ENCODE peak calls at places on chromosomes 3 and 15, in four cellular contexts. One of them, this sample, is unnamed.
A peak's percentile ranks its signal among the peaks of the same experiment; 100 is the strongest.

GRCh38 chr3:151638555-151638954 is 95.2 kb upstream of the AADACL2 start:
- DNase-seq in stimulated activated CD8-positive, alpha-beta memory T cell treated with anti-CD3 and anti-CD28 coated beads, Interleukin-15, amount 100 ng/mL, for 48 hours: no peak
- DNase-seq in WTC11: no peak
- DNase-seq in CD4-positive, alpha-beta memory T cell: no peak
- DNase-seq in this sample: no peak

GRCh38 chr15:60720493-60721231 is 241.7 kb upstream of the ICE2 start:
- DNase-seq in stimulated activated CD8-positive, alpha-beta memory T cell treated with anti-CD3 and anti-CD28 coated beads, Interleukin-15, amount 100 ng/mL, for 48 hours: peak; percentile 62
- DNase-seq in WTC11: no peak
- DNase-seq in CD4-positive, alpha-beta memory T cell: peak; percentile 69
- DNase-seq in this sample: peak; percentile 68

GRCh38 chr3:178504128-178504527 is 32.1 kb upstream of the KCNMB2 start:
- DNase-seq in stimulated activated CD8-positive, alpha-beta memory T cell treated with anti-CD3 and anti-CD28 coated beads, Interleukin-15, amount 100 ng/mL, for 48 hours: no peak
- DNase-seq in CD4-positive, alpha-beta memory T cell: no peak
- DNase-seq in WTC11: no peak
- DNase-seq in this sample: no peak

GRCh38 chr3:156358232-156358631 is 196.7 kb downstream of the SSR3 start:
- DNase-seq in CD4-positive, alpha-beta memory T cell: no peak
- DNase-seq in WTC11: peak; percentile 19
- DNase-seq in stimulated activated CD8-positive, alpha-beta memory T cell treated with anti-CD3 and anti-CD28 coated beads, Interleukin-15, amount 100 ng/mL, for 48 hours: no peak
- DNase-seq in this sample: no peak

GRCh38 chr3:133853925-133854227 is 41.8 kb downstream of the RAB6B start:
- DNase-seq in stimulated activated CD8-positive, alpha-beta memory T cell treated with anti-CD3 and anti-CD28 coated beads, Interleukin-15, amount 100 ng/mL, for 48 hours: no peak
- DNase-seq in WTC11: no peak
- DNase-seq in CD4-positive, alpha-beta memory T cell: no peak
- DNase-seq in this sample: no peak

GRCh38 chr15:82851981-82852511 is 42.6 kb downstream of the WHAMM start:
- DNase-seq in WTC11: no peak
- DNase-seq in CD4-positive, alpha-beta memory T cell: no peak
- DNase-seq in stimulated activated CD8-positive, alpha-beta memory T cell treated with anti-CD3 and anti-CD28 coated beads, Interleukin-15, amount 100 ng/mL, for 48 hours: no peak
- DNase-seq in this sample: no peak

GRCh38 chr3:16523778-16524177 is 10.3 kb upstream of the RFTN1 start:
- DNase-seq in CD4-positive, alpha-beta memory T cell: no peak
- DNase-seq in WTC11: no peak
- DNase-seq in stimulated activated CD8-positive, alpha-beta memory T cell treated with anti-CD3 and anti-CD28 coated beads, Interleukin-15, amount 100 ng/mL, for 48 hours: no peak
- DNase-seq in this sample: no peak

GRCh38 chr3:144708437-144708836 is 736.8 kb downstream of the DIPK2A start:
- DNase-seq in CD4-positive, alpha-beta memory T cell: no peak
- DNase-seq in stimulated activated CD8-positive, alpha-beta memory T cell treated with anti-CD3 and anti-CD28 coated beads, Interleukin-15, amount 100 ng/mL, for 48 hours: no peak
- DNase-seq in WTC11: no peak
- DNase-seq in this sample: no peak

GRCh38 chr3:169966951-169967915 is 626 bp downstream of the SEC62 start:
- DNase-seq in stimulated activated CD8-positive, alpha-beta memory T cell treated with anti-CD3 and anti-CD28 coated beads, Interleukin-15, amount 100 ng/mL, for 48 hours: no peak
- DNase-seq in CD4-positive, alpha-beta memory T cell: peak; percentile 41
- DNase-seq in WTC11: peak; percentile 66
- DNase-seq in this sample: peak; percentile 45

GRCh38 chr3:193946945-193947344 is 189.0 kb upstream of the HES1 start:
- DNase-seq in CD4-positive, alpha-beta memory T cell: no peak
- DNase-seq in WTC11: no peak
- DNase-seq in stimulated activated CD8-positive, alpha-beta memory T cell treated with anti-CD3 and anti-CD28 coated beads, Interleukin-15, amount 100 ng/mL, for 48 hours: no peak
- DNase-seq in this sample: no peak

GRCh38 chr15:36251450-36251849 is 328.0 kb upstream of the CDIN1 start:
- DNase-seq in WTC11: no peak
- DNase-seq in stimulated activated CD8-positive, alpha-beta memory T cell treated with anti-CD3 and anti-CD28 coated beads, Interleukin-15, amount 100 ng/mL, for 48 hours: no peak
- DNase-seq in CD4-positive, alpha-beta memory T cell: no peak
- DNase-seq in this sample: no peak

GRCh38 chr15:56146756-56147155 is 96.9 kb downstream of the RFX7 start:
- DNase-seq in stimulated activated CD8-positive, alpha-beta memory T cell treated with anti-CD3 and anti-CD28 coated beads, Interleukin-15, amount 100 ng/mL, for 48 hours: no peak
- DNase-seq in CD4-positive, alpha-beta memory T cell: no peak
- DNase-seq in WTC11: no peak
- DNase-seq in this sample: no peak

GRCh38 chr3:122305818-122306621 is 19.0 kb upstream of the CSTA start:
- DNase-seq in stimulated activated CD8-positive, alpha-beta memory T cell treated with anti-CD3 and anti-CD28 coated beads, Interleukin-15, amount 100 ng/mL, for 48 hours: no peak
- DNase-seq in WTC11: peak; percentile 30
- DNase-seq in CD4-positive, alpha-beta memory T cell: no peak
- DNase-seq in this sample: no peak

GRCh38 chr15:39413558-39413957 is 167.3 kb upstream of the THBS1 start:
- DNase-seq in WTC11: no peak
- DNase-seq in CD4-positive, alpha-beta memory T cell: no peak
- DNase-seq in stimulated activated CD8-positive, alpha-beta memory T cell treated with anti-CD3 and anti-CD28 coated beads, Interleukin-15, amount 100 ng/mL, for 48 hours: no peak
- DNase-seq in this sample: no peak

GRCh38 chr15:90571063-90571541 is 41.4 kb downstream of the CRTC3 start:
- DNase-seq in stimulated activated CD8-positive, alpha-beta memory T cell treated with anti-CD3 and anti-CD28 coated beads, Interleukin-15, amount 100 ng/mL, for 48 hours: no peak
- DNase-seq in WTC11: no peak
- DNase-seq in CD4-positive, alpha-beta memory T cell: no peak
- DNase-seq in this sample: no peak

GRCh38 chr3:167184511-167184910 is 195.6 kb downstream of the ZBBX start:
- DNase-seq in stimulated activated CD8-positive, alpha-beta memory T cell treated with anti-CD3 and anti-CD28 coated beads, Interleukin-15, amount 100 ng/mL, for 48 hours: no peak
- DNase-seq in WTC11: peak; percentile 59
- DNase-seq in CD4-positive, alpha-beta memory T cell: no peak
- DNase-seq in this sample: no peak

GRCh38 chr3:151879037-151879436 is 5.6 kb downstream of the SUCNR1 start:
- DNase-seq in WTC11: no peak
- DNase-seq in stimulated activated CD8-positive, alpha-beta memory T cell treated with anti-CD3 and anti-CD28 coated beads, Interleukin-15, amount 100 ng/mL, for 48 hours: no peak
- DNase-seq in CD4-positive, alpha-beta memory T cell: no peak
- DNase-seq in this sample: no peak

GRCh38 chr15:99424131-99424571 is 141.6 kb upstream of the MEF2A start:
- DNase-seq in CD4-positive, alpha-beta memory T cell: no peak
- DNase-seq in stimulated activated CD8-positive, alpha-beta memory T cell treated with anti-CD3 and anti-CD28 coated beads, Interleukin-15, amount 100 ng/mL, for 48 hours: no peak
- DNase-seq in WTC11: no peak
- DNase-seq in this sample: no peak

GRCh38 chr15:40471778-40472130 is 970 bp downstream of the CHST14 start:
- DNase-seq in CD4-positive, alpha-beta memory T cell: no peak
- DNase-seq in stimulated activated CD8-positive, alpha-beta memory T cell treated with anti-CD3 and anti-CD28 coated beads, Interleukin-15, amount 100 ng/mL, for 48 hours: no peak
- DNase-seq in WTC11: peak; percentile 57
- DNase-seq in this sample: peak; percentile 21

GRCh38 chr15:27418729-27419128 is 447.7 kb downstream of the GABRG3 start:
- DNase-seq in CD4-positive, alpha-beta memory T cell: no peak
- DNase-seq in stimulated activated CD8-positive, alpha-beta memory T cell treated with anti-CD3 and anti-CD28 coated beads, Interleukin-15, amount 100 ng/mL, for 48 hours: no peak
- DNase-seq in WTC11: peak; percentile 30
- DNase-seq in this sample: no peak

GRCh38 chr15:37789881-37790280 is 144.6 kb upstream of the TMCO5A start:
- DNase-seq in stimulated activated CD8-positive, alpha-beta memory T cell treated with anti-CD3 and anti-CD28 coated beads, Interleukin-15, amount 100 ng/mL, for 48 hours: no peak
- DNase-seq in CD4-positive, alpha-beta memory T cell: no peak
- DNase-seq in WTC11: no peak
- DNase-seq in this sample: no peak

GRCh38 chr15:90763700-90764099 is 46.6 kb downstream of the BLM start:
- DNase-seq in CD4-positive, alpha-beta memory T cell: no peak
- DNase-seq in WTC11: no peak
- DNase-seq in stimulated activated CD8-positive, alpha-beta memory T cell treated with anti-CD3 and anti-CD28 coated beads, Interleukin-15, amount 100 ng/mL, for 48 hours: no peak
- DNase-seq in this sample: no peak

GRCh38 chr15:42444415-42445063 is 46.4 kb downstream of the ZNF106 start:
- DNase-seq in CD4-positive, alpha-beta memory T cell: no peak
- DNase-seq in WTC11: peak; percentile 18
- DNase-seq in stimulated activated CD8-positive, alpha-beta memory T cell treated with anti-CD3 and anti-CD28 coated beads, Interleukin-15, amount 100 ng/mL, for 48 hours: no peak
- DNase-seq in this sample: no peak

GRCh38 chr15:50140097-50140496 is 21.1 kb upstream of the ATP8B4 start:
- DNase-seq in CD4-positive, alpha-beta memory T cell: no peak
- DNase-seq in WTC11: no peak
- DNase-seq in stimulated activated CD8-positive, alpha-beta memory T cell treated with anti-CD3 and anti-CD28 coated beads, Interleukin-15, amount 100 ng/mL, for 48 hours: no peak
- DNase-seq in this sample: no peak

GRCh38 chr3:9893739-9894138 is 3.3 kb downstream of the JAGN1 start:
- DNase-seq in CD4-positive, alpha-beta memory T cell: no peak
- DNase-seq in stimulated activated CD8-positive, alpha-beta memory T cell treated with anti-CD3 and anti-CD28 coated beads, Interleukin-15, amount 100 ng/mL, for 48 hours: no peak
- DNase-seq in WTC11: no peak
- DNase-seq in this sample: no peak

GRCh38 chr3:47404955-47405790 is 24.4 kb downstream of the PTPN23 start:
- DNase-seq in CD4-positive, alpha-beta memory T cell: no peak
- DNase-seq in WTC11: no peak
- DNase-seq in stimulated activated CD8-positive, alpha-beta memory T cell treated with anti-CD3 and anti-CD28 coated beads, Interleukin-15, amount 100 ng/mL, for 48 hours: no peak
- DNase-seq in this sample: no peak

GRCh38 chr3:197339841-197340520 is 41.6 kb upstream of the DLG1 start:
- DNase-seq in WTC11: no peak
- DNase-seq in stimulated activated CD8-positive, alpha-beta memory T cell treated with anti-CD3 and anti-CD28 coated beads, Interleukin-15, amount 100 ng/mL, for 48 hours: no peak
- DNase-seq in CD4-positive, alpha-beta memory T cell: no peak
- DNase-seq in this sample: no peak

GRCh38 chr3:65960087-65960486 is 78.6 kb downstream of the MAGI1 start:
- DNase-seq in WTC11: no peak
- DNase-seq in stimulated activated CD8-positive, alpha-beta memory T cell treated with anti-CD3 and anti-CD28 coated beads, Interleukin-15, amount 100 ng/mL, for 48 hours: no peak
- DNase-seq in CD4-positive, alpha-beta memory T cell: no peak
- DNase-seq in this sample: no peak

GRCh38 chr3:153029350-153029749 is 132.7 kb upstream of the RAP2B start:
- DNase-seq in stimulated activated CD8-positive, alpha-beta memory T cell treated with anti-CD3 and anti-CD28 coated beads, Interleukin-15, amount 100 ng/mL, for 48 hours: no peak
- DNase-seq in WTC11: no peak
- DNase-seq in CD4-positive, alpha-beta memory T cell: no peak
- DNase-seq in this sample: no peak

GRCh38 chr3:122947621-122948202 is 79.9 kb downstream of the SEMA5B start:
- DNase-seq in stimulated activated CD8-positive, alpha-beta memory T cell treated with anti-CD3 and anti-CD28 coated beads, Interleukin-15, amount 100 ng/mL, for 48 hours: no peak
- DNase-seq in CD4-positive, alpha-beta memory T cell: no peak
- DNase-seq in WTC11: no peak
- DNase-seq in this sample: no peak

GRCh38 chr15:89817701-89818280 is 3.1 kb upstream of the ANPEP start:
- DNase-seq in WTC11: no peak
- DNase-seq in stimulated activated CD8-positive, alpha-beta memory T cell treated with anti-CD3 and anti-CD28 coated beads, Interleukin-15, amount 100 ng/mL, for 48 hours: no peak
- DNase-seq in CD4-positive, alpha-beta memory T cell: no peak
- DNase-seq in this sample: no peak

GRCh38 chr3:131053021-131053420 is 26.3 kb downstream of the NEK11 start:
- DNase-seq in CD4-positive, alpha-beta memory T cell: no peak
- DNase-seq in WTC11: no peak
- DNase-seq in stimulated activated CD8-positive, alpha-beta memory T cell treated with anti-CD3 and anti-CD28 coated beads, Interleukin-15, amount 100 ng/mL, for 48 hours: no peak
- DNase-seq in this sample: no peak

GRCh38 chr3:65883614-65884013 is 155.1 kb downstream of the MAGI1 start:
- DNase-seq in WTC11: no peak
- DNase-seq in CD4-positive, alpha-beta memory T cell: no peak
- DNase-seq in stimulated activated CD8-positive, alpha-beta memory T cell treated with anti-CD3 and anti-CD28 coated beads, Interleukin-15, amount 100 ng/mL, for 48 hours: no peak
- DNase-seq in this sample: no peak

GRCh38 chr3:32951410-32951811 is at the start of gene CCR4:
- DNase-seq in stimulated activated CD8-positive, alpha-beta memory T cell treated with anti-CD3 and anti-CD28 coated beads, Interleukin-15, amount 100 ng/mL, for 48 hours: no peak
- DNase-seq in CD4-positive, alpha-beta memory T cell: peak; percentile 75
- DNase-seq in WTC11: no peak
- DNase-seq in this sample: peak; percentile 52

GRCh38 chr3:43181202-43181910 is 75.5 kb upstream of the POMGNT2 start:
- DNase-seq in WTC11: no peak
- DNase-seq in stimulated activated CD8-positive, alpha-beta memory T cell treated with anti-CD3 and anti-CD28 coated beads, Interleukin-15, amount 100 ng/mL, for 48 hours: peak; percentile 31
- DNase-seq in CD4-positive, alpha-beta memory T cell: peak; percentile 62
- DNase-seq in this sample: peak; percentile 59

GRCh38 chr3:97510795-97511194 is 253.8 kb upstream of the ARL6 start:
- DNase-seq in CD4-positive, alpha-beta memory T cell: no peak
- DNase-seq in WTC11: peak; percentile 32
- DNase-seq in stimulated activated CD8-positive, alpha-beta memory T cell treated with anti-CD3 and anti-CD28 coated beads, Interleukin-15, amount 100 ng/mL, for 48 hours: no peak
- DNase-seq in this sample: no peak

GRCh38 chr15:92161039-92161670 is 232.5 kb upstream of the ST8SIA2 start:
- DNase-seq in stimulated activated CD8-positive, alpha-beta memory T cell treated with anti-CD3 and anti-CD28 coated beads, Interleukin-15, amount 100 ng/mL, for 48 hours: no peak
- DNase-seq in CD4-positive, alpha-beta memory T cell: no peak
- DNase-seq in WTC11: no peak
- DNase-seq in this sample: no peak

GRCh38 chr3:10933470-10933957 is 59.0 kb upstream of the SLC6A1 start:
- DNase-seq in stimulated activated CD8-positive, alpha-beta memory T cell treated with anti-CD3 and anti-CD28 coated beads, Interleukin-15, amount 100 ng/mL, for 48 hours: no peak
- DNase-seq in WTC11: no peak
- DNase-seq in CD4-positive, alpha-beta memory T cell: no peak
- DNase-seq in this sample: no peak